ENCODE peak calls at places on chromosomes 1 and 21, in six cellular contexts. N, G, Y, J, R and W are unnamed samples.

GRCh38 chr1:62425041-62425440 is 11.8 kb upstream of the USP1 start:
- DNase-seq in J (no peak), N (no peak), G (no peak), Y (no peak), R (no peak), W (no peak)

GRCh38 chr1:28815533-28815932 is 3.6 kb downstream of the OPRD1 start:
- DNase-seq in G (no peak), Y (no peak), N (no peak), J (no peak), R (no peak), W (no peak)

GRCh38 chr1:46735708-46736324 is 16.9 kb upstream of the EFCAB14 start:
- DNase-seq in G (peak), N (peak), Y (no peak), J (peak), R (peak), W (no peak)

GRCh38 chr1:226429868-226430715 is 22.2 kb upstream of the PARP1 start:
- DNase-seq in J (no peak), N (no peak), R (no peak), Y (no peak), G (no peak), W (no peak)

GRCh38 chr1:66271904-66272254 is 262.1 kb upstream of the SGIP1 start:
- DNase-seq in Y (no peak), N (no peak), G (no peak), J (no peak), R (no peak), W (no peak)

GRCh38 chr1:232628335-232629214 is 1.4 kb downstream of the SIPA1L2 start:
- DNase-seq in J (peak), R (no peak), G (peak), Y (no peak), N (no peak), W (peak)

GRCh38 chr1:209884665-209885117 is 53.3 kb upstream of the SYT14 start:
- DNase-seq in R (peak), J (peak), N (no peak), G (peak), Y (no peak), W (no peak)

GRCh38 chr21:42534901-42535378 is 21.3 kb downstream of the SLC37A1 start:
- DNase-seq in J (no peak), G (no peak), Y (no peak), R (no peak), N (no peak), W (no peak)

GRCh38 chr1:25998075-25998761 is 355 bp upstream of the PAFAH2 start:
- DNase-seq in Y (peak), R (peak), N (peak), J (peak), G (peak), W (peak)

GRCh38 chr1:155309423-155310021 is 856 bp downstream of the FDPS start:
- DNase-seq in J (peak), G (no peak), R (no peak), Y (no peak), N (no peak), W (no peak)

GRCh38 chr1:23809751-23810171 is 9.2 kb upstream of the GALE start:
- DNase-seq in G (peak), J (peak), R (peak), Y (peak), N (peak), W (peak)

GRCh38 chr1:39845569-39846566 is 37.4 kb downstream of the TRIT1 start:
- DNase-seq in N (no peak), G (peak), R (peak), J (peak), Y (peak), W (peak)

GRCh38 chr1:17919525-17920439 is 164.6 kb downstream of the ACTL8 start:
- DNase-seq in R (no peak), G (peak), Y (no peak), J (peak), N (peak), W (peak)

GRCh38 chr1:150548632-150549495 is at the start of gene ADAMTSL4:
- DNase-seq in N (peak), G (peak), J (peak), Y (peak), R (no peak), W (peak)

GRCh38 chr1:19511117-19511516 is 25.8 kb upstream of the CAPZB start:
- DNase-seq in N (no peak), Y (no peak), J (no peak), R (no peak), G (no peak), W (no peak)

GRCh38 chr1:150268342-150268705 is 492 bp downstream of the APH1A start:
- DNase-seq in G (peak), Y (peak), J (peak), N (no peak), R (no peak), W (no peak)

GRCh38 chr21:27838585-27838984 is 871.7 kb upstream of the ADAMTS5 start:
- DNase-seq in G (no peak), N (no peak), J (no peak), R (no peak), Y (no peak), W (no peak)

GRCh38 chr1:8204823-8205222 is 113.1 kb upstream of the SLC45A1 start:
- DNase-seq in Y (no peak), R (no peak), N (no peak), G (no peak), J (no peak), W (no peak)

GRCh38 chr1:238789916-238790667 is 596.3 kb upstream of the CHRM3 start:
- DNase-seq in Y (no peak), N (no peak), G (no peak), R (no peak), J (no peak), W (peak)